ENCODE peak calls at places on chromosomes 12 and 14, in six cellular contexts. C, D, P, T, W and Y are unnamed samples.

GRCh38 chr12:54821676-54822075 is 32.6 kb upstream of the MUCL1 start:
- DNase-seq in C (no peak), D (no peak), P (no peak), T (no peak), W (no peak), Y (no peak)

GRCh38 chr14:62428429-62429203 is 616.6 kb downstream of the KCNH5 start:
- DNase-seq in C (no peak), D (no peak), P (no peak), T (no peak), W (no peak), Y (no peak)

GRCh38 chr12:111411187-111411764 is 5.6 kb downstream of the SH2B3 start:
- DNase-seq in C (no peak), D (no peak), P (no peak), T (no peak), W (no peak), Y (no peak)

GRCh38 chr14:32756173-32756572 is 182.5 kb upstream of the NPAS3 start:
- DNase-seq in C (no peak), D (no peak), P (no peak), T (no peak), W (no peak), Y (no peak)

GRCh38 chr12:88036368-88036965 is 7.3 kb upstream of the C12orf50 start:
- DNase-seq in C (no peak), D (no peak), P (no peak), T (no peak), W (peak; percentile 27), Y (no peak)

GRCh38 chr12:106321139-106321850 is 18.8 kb downstream of the TCP11L2 start:
- DNase-seq in C (no peak), D (no peak), P (no peak), T (no peak), W (no peak), Y (no peak)

GRCh38 chr12:25401547-25402345 is 151.0 kb upstream of the KRAS start:
- DNase-seq in C (no peak), D (no peak), P (no peak), T (no peak), W (no peak), Y (no peak)

GRCh38 chr14:33914676-33915516 is 36.0 kb downstream of the EGLN3 start:
- DNase-seq in C (no peak), D (peak; percentile 8), P (no peak), T (no peak), W (peak; percentile 4), Y (no peak)

GRCh38 chr14:99471731-99472130 is 8.9 kb downstream of the SETD3 start:
- DNase-seq in C (no peak), D (no peak), P (no peak), T (no peak), W (no peak), Y (no peak)

GRCh38 chr14:55951366-55952206 is 166.6 kb upstream of the PELI2 start:
- DNase-seq in C (no peak), D (no peak), P (no peak), T (no peak), W (no peak), Y (no peak)

GRCh38 chr12:104480826-104481457 is 24.2 kb downstream of the CHST11 start:
- DNase-seq in C (no peak), D (no peak), P (no peak), T (no peak), W (peak; percentile 70), Y (no peak)

GRCh38 chr14:56423591-56423991 is 156.0 kb upstream of the TMEM260 start:
- DNase-seq in C (no peak), D (peak; percentile 20), P (no peak), T (no peak), W (no peak), Y (no peak)

GRCh38 chr12:58833844-58834243 is 86.5 kb downstream of the LRIG3 start:
- DNase-seq in C (peak; percentile 42), D (no peak), P (no peak), T (peak; percentile 32), W (no peak), Y (peak; percentile 66)

GRCh38 chr12:639988-640387 is 23.3 kb downstream of the NINJ2 start:
- DNase-seq in C (no peak), D (no peak), P (no peak), T (no peak), W (no peak), Y (no peak)

GRCh38 chr12:49783917-49784676 is 42.7 kb downstream of the TMBIM6 start:
- DNase-seq in C (peak; percentile 29), D (peak; percentile 70), P (no peak), T (no peak), W (no peak), Y (no peak)

GRCh38 chr12:25833657-25834056 is 124.8 kb upstream of the RASSF8 start:
- DNase-seq in C (no peak), D (no peak), P (no peak), T (no peak), W (no peak), Y (no peak)

GRCh38 chr12:28872654-28873268 is 276.3 kb upstream of the FAR2 start:
- DNase-seq in C (peak; percentile 76), D (no peak), P (no peak), T (peak; percentile 4), W (peak; percentile 6), Y (peak; percentile 10)

GRCh38 chr14:73058224-73058922 is at the start of gene RBM25:
- DNase-seq in C (peak; percentile 99), D (peak; percentile 97), P (peak; percentile 97), T (peak; percentile 96), W (peak; percentile 87), Y (peak; percentile 94)

GRCh38 chr12:26195641-26196423 is 459 bp downstream of the SSPN start:
- DNase-seq in C (peak; percentile 80), D (no peak), P (no peak), T (no peak), W (peak; percentile 3), Y (no peak)

GRCh38 chr14:54568821-54569591 is 2.1 kb downstream of the SAMD4A start:
- DNase-seq in C (no peak), D (no peak), P (no peak), T (no peak), W (no peak), Y (no peak)

GRCh38 chr12:116520801-116521471 is 38.2 kb upstream of the MAP1LC3B2 start:
- DNase-seq in C (no peak), D (peak; percentile 76), P (no peak), T (no peak), W (no peak), Y (no peak)

GRCh38 chr12:132488127-132489077 is 1.5 kb upstream of the FBRSL1 start:
- DNase-seq in C (no peak), D (no peak), P (no peak), T (no peak), W (peak; percentile 88), Y (no peak)

GRCh38 chr14:73752297-73752992 is 38.3 kb upstream of the PNMA1 start:
- DNase-seq in C (no peak), D (peak; percentile 63), P (no peak), T (peak; percentile 28), W (no peak), Y (no peak)

GRCh38 chr14:87131879-87132278 is 861.1 kb downstream of the GALC start:
- DNase-seq in C (peak; percentile 11), D (no peak), P (no peak), T (no peak), W (no peak), Y (peak; percentile 11)

GRCh38 chr12:38124247-38125012 is 192.1 kb upstream of the ALG10B start:
- DNase-seq in C (no peak), D (no peak), P (no peak), T (no peak), W (no peak), Y (no peak)

GRCh38 chr12:46908236-46908935 is 82.6 kb upstream of the SLC38A4 start:
- DNase-seq in C (no peak), D (no peak), P (no peak), T (no peak), W (no peak), Y (no peak)

GRCh38 chr12:24574538-24574937 is 374.4 kb downstream of the BCAT1 start:
- DNase-seq in C (no peak), D (no peak), P (no peak), T (no peak), W (no peak), Y (no peak)

GRCh38 chr14:75088566-75089373 is 19.3 kb downstream of the ZC2HC1C start:
- DNase-seq in C (peak; percentile 57), D (no peak), P (no peak), T (peak; percentile 66), W (no peak), Y (no peak)

GRCh38 chr12:30822385-30823139 is 67.8 kb upstream of the CAPRIN2 start:
- DNase-seq in C (peak; percentile 66), D (no peak), P (no peak), T (no peak), W (no peak), Y (no peak)

GRCh38 chr12:101671157-101671791 is 26.2 kb upstream of the CHPT1 start:
- DNase-seq in C (no peak), D (no peak), P (peak; percentile 36), T (no peak), W (peak; percentile 58), Y (no peak)

GRCh38 chr14:52446355-52446754 is 106.0 kb downstream of the TXNDC16 start:
- DNase-seq in C (no peak), D (no peak), P (no peak), T (no peak), W (no peak), Y (no peak)